ENCODE peak calls at places on chromosomes 6 and 20, in ten cellular contexts. W is fibroblast of mammary gland; L is NCI-H774; D is right lobe of liver; Z is stimulated activated CD8-positive, alpha-beta memory T cell treated with anti-CD3 and anti-CD28 coated beads, Interleukin-4, amount 100 ng/mL, for 1 hour; A is Calu3; R is M059J; M is hepatic stellate cell; S is stomach; Q is substantia nigra. T is an unnamed sample.

GRCh38 chr6:69953491-69953890 is 87.1 kb downstream of the COL19A1 start:
- DNase-seq in Z (no peak), A (no peak), L (peak; percentile 41), D (no peak), S (no peak), R (no peak), W (no peak), M (no peak), Q (no peak), T (peak; percentile 64)

GRCh38 chr20:58772786-58773185 is 77.9 kb downstream of the GNAS-AS1 start:
- DNase-seq in S (no peak), D (no peak), Z (no peak), W (no peak), R (no peak), M (no peak), L (no peak), A (no peak), Q (no peak), T (no peak)

GRCh38 chr6:148358196-148358785 is 15.7 kb downstream of the SASH1 start:
- DNase-seq in R (peak; percentile 60), A (no peak), Q (peak; percentile 20), L (no peak), Z (no peak), S (no peak), W (peak; percentile 90), M (no peak), D (no peak), T (peak; percentile 79)

GRCh38 chr20:4956200-4956810 is 45.0 kb downstream of the SLC23A2 start:
- DNase-seq in A (peak; percentile 8), R (peak; percentile 71), Z (no peak), D (no peak), Q (no peak), M (peak; percentile 50), S (no peak), W (peak; percentile 75), L (peak; percentile 27), T (peak; percentile 84)

GRCh38 chr20:59597240-59597639 is 7.1 kb upstream of the PHACTR3 start:
- DNase-seq in M (no peak), Z (no peak), A (no peak), L (no peak), D (no peak), W (no peak), R (no peak), Q (no peak), S (no peak), T (no peak)

GRCh38 chr6:136148051-136148450 is 102.1 kb downstream of the MTFR2 start:
- DNase-seq in Z (no peak), R (no peak), Q (no peak), M (no peak), L (no peak), S (no peak), A (no peak), W (peak; percentile 28), D (no peak), T (no peak)

GRCh38 chr6:25831532-25832306 is at the start of gene SLC17A1:
- DNase-seq in S (no peak), M (no peak), Z (no peak), R (peak; percentile 3), A (peak; percentile 15), L (no peak), D (no peak), W (no peak), Q (no peak), T (no peak)

GRCh38 chr6:41469951-41470340 is 76.2 kb upstream of the FOXP4 start:
- DNase-seq in Q (no peak), Z (no peak), L (no peak), R (peak; percentile 73), M (no peak), A (no peak), D (no peak), S (peak; percentile 43), W (no peak), T (no peak)

GRCh38 chr6:28657756-28658465 is 132.2 kb downstream of the GPX5 start:
- DNase-seq in M (peak; percentile 70), D (peak; percentile 35), Q (peak; percentile 8), L (no peak), A (peak; percentile 74), W (peak; percentile 68), R (peak; percentile 70), Z (no peak), S (no peak), T (peak; percentile 66)

GRCh38 chr6:32835167-32835893 is 3.2 kb downstream of the TAP2 start:
- DNase-seq in Z (no peak), D (no peak), A (no peak), M (no peak), Q (no peak), L (no peak), W (no peak), S (no peak), R (no peak), T (no peak)

GRCh38 chr6:150741633-150742200 is 123.8 kb upstream of the MTHFD1L start:
- DNase-seq in W (no peak), L (no peak), S (no peak), M (no peak), Z (no peak), A (no peak), R (no peak), Q (no peak), D (no peak), T (no peak)

GRCh38 chr20:38331814-38332213 is 14.5 kb upstream of the LBP start:
- DNase-seq in R (no peak), W (no peak), Z (no peak), M (no peak), Q (no peak), A (no peak), S (no peak), L (no peak), D (no peak), T (no peak)

GRCh38 chr20:23452776-23453175 is at the start of gene CST11:
- DNase-seq in S (no peak), Q (no peak), D (no peak), A (no peak), Z (no peak), R (no peak), L (no peak), W (no peak), M (no peak), T (no peak)

GRCh38 chr6:5763871-5764270 is 242.9 kb downstream of the NRN1 start:
- DNase-seq in D (no peak), S (no peak), Z (no peak), R (peak; percentile 48), L (no peak), W (peak; percentile 43), A (no peak), M (no peak), Q (no peak), T (peak; percentile 45)

GRCh38 chr6:139323511-139324445 is 32.0 kb upstream of the TXLNB start:
- DNase-seq in W (peak; percentile 76), L (no peak), R (peak; percentile 87), D (peak; percentile 68), Z (peak; percentile 59), M (peak; percentile 38), Q (no peak), S (peak; percentile 60), A (no peak), T (peak; percentile 63)

GRCh38 chr20:2331901-2332565 is 36.2 kb downstream of the TGM3 start:
- DNase-seq in R (no peak), M (no peak), D (no peak), W (no peak), L (no peak), A (no peak), S (no peak), Z (no peak), Q (no peak), T (no peak)

GRCh38 chr20:33576432-33576883 is 85.7 kb upstream of the C20orf144 start:
- DNase-seq in M (no peak), S (peak; percentile 36), L (no peak), W (no peak), A (peak; percentile 28), D (no peak), R (no peak), Z (no peak), Q (no peak), T (peak; percentile 66)

T was measured in Ammon's horn.